ENCODE peak calls at places on chromosomes 5 and 9, in five cellular contexts. C is transverse colon, L is HCT116, S is esophagus squamous epithelium, R is adrenal gland. U is an unnamed sample.

GRCh38 chr5:89930591-89931383 is 478.8 kb downstream of the CETN3 start:
- DNase-seq in C (no peak), L (peak; percentile 45), S (no peak), R (no peak), U (no peak)

GRCh38 chr9:19409406-19410194 is 791 bp downstream of the ACER2 start:
- DNase-seq in C (peak; percentile 27), L (peak; percentile 8), S (no peak), R (peak; percentile 76), U (peak; percentile 34)

GRCh38 chr9:93091056-93091452 is 5.0 kb upstream of the CARD19 start:
- DNase-seq in C (no peak), L (no peak), S (no peak), R (peak; percentile 48), U (no peak)

GRCh38 chr5:40689442-40689841 is 9.7 kb downstream of the PTGER4 start:
- DNase-seq in C (no peak), L (peak; percentile 93), S (no peak), R (no peak), U (no peak)

GRCh38 chr9:136225366-136225747 is 20.3 kb downstream of the QSOX2 start:
- DNase-seq in C (peak; percentile 54), L (no peak), S (no peak), R (no peak), U (no peak)

GRCh38 chr9:110969971-110970381 is 68.3 kb downstream of the LPAR1 start:
- DNase-seq in C (no peak), L (no peak), S (no peak), R (no peak), U (peak; percentile 16)

GRCh38 chr9:12819436-12820185 is 44.8 kb downstream of the LURAP1L start:
- DNase-seq in C (peak; percentile 19), L (peak; percentile 28), S (no peak), R (peak; percentile 74), U (no peak)

GRCh38 chr9:130235558-130236435 is 29.8 kb upstream of the HMCN2 start:
- DNase-seq in C (peak; percentile 66), L (no peak), S (no peak), R (peak; percentile 88), U (peak; percentile 74)

GRCh38 chr9:36163049-36163839 is 5.9 kb upstream of the CCIN start:
- DNase-seq in C (no peak), L (no peak), S (no peak), R (peak; percentile 93), U (peak; percentile 82)

GRCh38 chr5:91074615-91075014 is 308.5 kb downstream of the ARRDC3 start:
- DNase-seq in C (no peak), L (no peak), S (no peak), R (no peak), U (no peak)

GRCh38 chr5:174729075-174729680 is 4.8 kb downstream of the MSX2 start:
- DNase-seq in C (no peak), L (no peak), S (no peak), R (no peak), U (no peak)

GRCh38 chr5:9342161-9342787 is 203.6 kb downstream of the SEMA5A start:
- DNase-seq in C (no peak), L (no peak), S (no peak), R (no peak), U (no peak)

GRCh38 chr9:89734561-89734960 is 129.7 kb downstream of the GADD45G start:
- DNase-seq in C (no peak), L (no peak), S (no peak), R (no peak), U (no peak)

GRCh38 chr9:69168709-69169217 is 5.3 kb upstream of the TJP2 start:
- DNase-seq in C (peak; percentile 58), L (no peak), S (no peak), R (no peak), U (no peak)

GRCh38 chr5:52786937-52787599 is 648 bp upstream of the ITGA1 start:
- DNase-seq in C (peak; percentile 64), L (peak; percentile 50), S (no peak), R (peak; percentile 58), U (peak; percentile 27)

GRCh38 chr5:76329346-76329745 is 73.7 kb upstream of the IQGAP2 start:
- DNase-seq in C (no peak), L (no peak), S (no peak), R (no peak), U (no peak)

GRCh38 chr5:116225318-116225717 is 140.5 kb downstream of the COMMD10 start:
- DNase-seq in C (no peak), L (no peak), S (no peak), R (no peak), U (no peak)

GRCh38 chr9:120857902-120858301 is 15.2 kb upstream of the PSMD5 start:
- DNase-seq in C (no peak), L (no peak), S (no peak), R (no peak), U (no peak)

GRCh38 chr5:168992687-168993086 is 308.3 kb downstream of the SLIT3 start:
- DNase-seq in C (no peak), L (peak; percentile 22), S (no peak), R (no peak), U (no peak)

GRCh38 chr5:135944967-135945560 is 9.7 kb downstream of the LECT2 start:
- DNase-seq in C (peak; percentile 45), L (peak; percentile 71), S (no peak), R (peak; percentile 80), U (peak; percentile 30)

GRCh38 chr5:132962429-132962928 is 955 bp downstream of the AFF4 start:
- DNase-seq in C (peak; percentile 32), L (peak; percentile 32), S (no peak), R (no peak), U (peak; percentile 25)

GRCh38 chr5:73253047-73253660 is 80.2 kb downstream of the TMEM174 start:
- DNase-seq in C (no peak), L (no peak), S (no peak), R (no peak), U (no peak)

GRCh38 chr5:6732634-6733410 is 19.6 kb downstream of the TENT4A start:
- DNase-seq in C (no peak), L (no peak), S (no peak), R (peak; percentile 49), U (no peak)

GRCh38 chr9:93099551-93100264 is 3.7 kb downstream of the CARD19 start:
- DNase-seq in C (peak; percentile 7), L (no peak), S (no peak), R (peak; percentile 56), U (peak; percentile 18)

GRCh38 chr9:125650271-125650737 is 56.7 kb downstream of the MAPKAP1 start:
- DNase-seq in C (no peak), L (no peak), S (no peak), R (no peak), U (no peak)

GRCh38 chr5:143642791-143643190 is 169.2 kb upstream of the HMHB1 start:
- DNase-seq in C (no peak), L (no peak), S (no peak), R (no peak), U (no peak)

DNA sequence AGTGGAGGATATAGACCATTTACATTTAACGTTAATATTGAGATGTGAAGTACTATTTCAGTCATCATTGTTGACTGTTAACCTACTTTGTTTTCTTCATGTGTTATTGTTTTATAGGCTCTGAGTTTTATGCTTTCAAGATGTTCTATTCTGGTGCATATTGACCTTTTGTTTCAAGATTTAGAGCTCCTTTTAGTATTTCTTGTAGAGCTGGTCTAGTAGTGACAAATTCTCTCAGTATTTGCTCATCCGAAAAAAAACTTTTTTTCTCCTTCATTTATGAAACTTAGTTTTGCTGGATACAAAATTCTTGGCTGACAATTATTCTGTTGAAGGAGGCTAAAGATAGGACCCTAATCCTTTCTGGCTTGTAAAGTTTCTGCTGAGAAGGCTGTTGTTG is 91.3 kb downstream of the INVS start:
- DNase-seq in C (no peak), L (no peak), S (no peak), R (no peak), U (no peak)
- H3K9me3 ChIP-seq in C (peaks cover 25% of the 10 kb centered on the region), L (peaks cover 9% of the 10 kb centered on the region), S (peaks cover 16% of the 10 kb centered on the region), R (no peaks in the 10 kb centered on the region), U (peaks cover 50% of the 10 kb centered on the region)

GRCh38 chr5:82499845-82500244 is 221.7 kb upstream of the RPS23 start:
- DNase-seq in C (no peak), L (no peak), S (no peak), R (no peak), U (no peak)
- TF ChIP-seq POLR2A in C (no peak), L (no peak), S (no peak), R (no peak), U (no peak)

GRCh38 chr9:3929345-3930150 is 370.3 kb downstream of the GLIS3 start:
- DNase-seq in C (no peak), L (no peak), S (no peak), R (no peak), U (no peak)

GRCh38 chr9:3928590-3928989 is 371.3 kb downstream of the GLIS3 start:
- DNase-seq in C (no peak), L (no peak), S (no peak), R (no peak), U (no peak)

GRCh38 chr9:3920586-3921582 is 379.0 kb downstream of the GLIS3 start:
- DNase-seq in C (no peak), L (no peak), S (no peak), R (no peak), U (no peak)

GRCh38 chr9:3922846-3923245 is 377.0 kb downstream of the GLIS3 start:
- DNase-seq in C (no peak), L (no peak), S (no peak), R (no peak), U (no peak)

DNA sequence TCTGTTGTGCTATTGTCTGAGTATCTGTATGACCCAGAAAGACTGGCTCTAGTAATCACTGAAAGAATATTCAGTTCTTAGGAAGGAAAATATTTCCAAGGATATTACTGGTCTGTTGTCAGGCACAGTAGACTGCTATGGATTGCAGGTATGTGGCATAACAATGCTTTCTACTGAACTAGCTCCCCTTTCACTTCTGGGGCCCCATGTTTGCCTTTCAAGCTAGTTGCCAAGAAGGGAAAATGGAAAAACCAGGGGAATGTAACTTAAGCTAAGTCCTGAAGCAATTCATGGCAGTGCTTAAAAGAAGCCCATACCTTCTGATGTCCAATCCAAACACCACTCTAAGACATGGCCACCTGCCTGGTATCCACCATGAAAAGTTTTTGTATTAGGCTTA is 375.7 kb downstream of the GLIS3 start:
- DNase-seq in C (no peak), L (no peak), S (no peak), R (no peak), U (no peak)
- H3K27ac ChIP-seq in C (no peak overlapping the region), L (no peak overlapping the region), S (no peak overlapping the region), R (no peak overlapping the region), U (no peak overlapping the region)

GRCh38 chr9:1514241-1514640 is 464.1 kb downstream of the DMRT2 start:
- DNase-seq in C (no peak), L (no peak), S (no peak), R (no peak), U (no peak)
- H3K9me3 ChIP-seq in C (no peaks in the 10 kb centered on the region), L (peaks cover 7% of the 10 kb centered on the region), S (no peaks in the 10 kb centered on the region), R (no peaks in the 10 kb centered on the region), U (no peaks in the 10 kb centered on the region)

DNA sequence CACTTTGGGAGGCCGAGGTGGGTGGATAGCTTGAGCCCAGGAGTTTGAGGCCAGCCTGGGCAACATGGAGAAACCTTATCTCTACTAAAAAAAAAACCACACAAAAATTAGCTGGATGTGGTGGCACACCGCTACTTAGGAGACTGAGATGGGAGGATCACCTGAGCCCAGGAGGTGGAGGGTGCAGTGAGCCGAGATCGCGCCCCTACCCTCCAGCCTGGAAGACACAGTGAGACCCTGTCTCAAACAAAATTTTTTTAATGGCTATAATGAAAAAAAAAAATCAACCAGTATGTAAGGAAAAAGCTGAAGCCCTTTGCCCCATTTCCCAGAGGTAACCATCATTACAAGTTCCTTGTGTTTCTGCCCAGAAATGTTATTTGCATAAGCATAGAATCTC is 35.2 kb upstream of the KCNIP1 start:
- DNase-seq in C (no peak), L (no peak), S (no peak), R (no peak), U (no peak)
- TF ChIP-seq POLR2A in C (no peak), L (no peak), S (no peak), R (no peak), U (no peak)